ENCODE peak calls at places on chromosomes 4 and X, in seven cellular contexts. One of them, this sample, is unnamed.

GRCh38 chr4:8457646-8458045 is 17.1 kb downstream of the TRMT44 start:
- DNase-seq in thyroid gland: no peak
- DNase-seq in H54: no peak
- DNase-seq in activated CD4-positive, alpha-beta T cell treated with anti-CD3 and anti-CD28 coated beads, Interleukin-2, amount 50 U/mL, for 48 hours: no peak
- DNase-seq in myocyte: no peak
- DNase-seq in astrocyte of the spinal cord: no peak
- DNase-seq in AG09309: no peak
- DNase-seq in this sample: no peak

GRCh38 chrX:44904542-44905115 is 31.6 kb downstream of the KDM6A start:
- DNase-seq in thyroid gland: no peak
- DNase-seq in astrocyte of the spinal cord: no peak
- DNase-seq in activated CD4-positive, alpha-beta T cell treated with anti-CD3 and anti-CD28 coated beads, Interleukin-2, amount 50 U/mL, for 48 hours: no peak
- DNase-seq in myocyte: no peak
- DNase-seq in H54: no peak
- DNase-seq in AG09309: no peak
- DNase-seq in this sample: no peak

GRCh38 chr4:173448919-173449641 is 50.2 kb upstream of the SCRG1 start:
- DNase-seq in activated CD4-positive, alpha-beta T cell treated with anti-CD3 and anti-CD28 coated beads, Interleukin-2, amount 50 U/mL, for 48 hours: no peak
- DNase-seq in thyroid gland: no peak
- DNase-seq in myocyte: peak
- DNase-seq in astrocyte of the spinal cord: no peak
- DNase-seq in H54: no peak
- DNase-seq in AG09309: no peak
- DNase-seq in this sample: no peak

GRCh38 chr4:102344520-102344954 is 745 bp downstream of the SLC39A8 start:
- DNase-seq in H54: peak
- DNase-seq in AG09309: no peak
- DNase-seq in thyroid gland: no peak
- DNase-seq in myocyte: peak
- DNase-seq in activated CD4-positive, alpha-beta T cell treated with anti-CD3 and anti-CD28 coated beads, Interleukin-2, amount 50 U/mL, for 48 hours: peak
- DNase-seq in astrocyte of the spinal cord: peak
- DNase-seq in this sample: no peak

GRCh38 chrX:79588233-79588632 is 221.1 kb upstream of the ITM2A start:
- DNase-seq in myocyte: no peak
- DNase-seq in activated CD4-positive, alpha-beta T cell treated with anti-CD3 and anti-CD28 coated beads, Interleukin-2, amount 50 U/mL, for 48 hours: no peak
- DNase-seq in astrocyte of the spinal cord: no peak
- DNase-seq in H54: no peak
- DNase-seq in thyroid gland: no peak
- DNase-seq in AG09309: no peak
- DNase-seq in this sample: no peak

GRCh38 chrX:123738378-123738955 is 5.6 kb upstream of the THOC2 start:
- DNase-seq in astrocyte of the spinal cord: no peak
- DNase-seq in thyroid gland: no peak
- DNase-seq in AG09309: no peak
- DNase-seq in myocyte: no peak
- DNase-seq in activated CD4-positive, alpha-beta T cell treated with anti-CD3 and anti-CD28 coated beads, Interleukin-2, amount 50 U/mL, for 48 hours: no peak
- DNase-seq in H54: no peak
- DNase-seq in this sample: no peak

GRCh38 chr4:71186566-71187398 is 152.0 kb upstream of the SLC4A4 start:
- DNase-seq in astrocyte of the spinal cord: peak
- DNase-seq in activated CD4-positive, alpha-beta T cell treated with anti-CD3 and anti-CD28 coated beads, Interleukin-2, amount 50 U/mL, for 48 hours: peak
- DNase-seq in AG09309: no peak
- DNase-seq in H54: no peak
- DNase-seq in myocyte: peak
- DNase-seq in thyroid gland: peak
- DNase-seq in this sample: no peak

GRCh38 chrX:20263474-20263873 is 3.2 kb downstream of the RPS6KA3 start:
- DNase-seq in thyroid gland: no peak
- DNase-seq in H54: no peak
- DNase-seq in AG09309: no peak
- DNase-seq in astrocyte of the spinal cord: peak
- DNase-seq in activated CD4-positive, alpha-beta T cell treated with anti-CD3 and anti-CD28 coated beads, Interleukin-2, amount 50 U/mL, for 48 hours: no peak
- DNase-seq in myocyte: no peak
- DNase-seq in this sample: no peak

GRCh38 chr4:77201857-77202256 is 44.9 kb downstream of the CCNG2 start:
- DNase-seq in H54: no peak
- DNase-seq in astrocyte of the spinal cord: no peak
- DNase-seq in myocyte: no peak
- DNase-seq in thyroid gland: no peak
- DNase-seq in activated CD4-positive, alpha-beta T cell treated with anti-CD3 and anti-CD28 coated beads, Interleukin-2, amount 50 U/mL, for 48 hours: no peak
- DNase-seq in AG09309: no peak
- DNase-seq in this sample: no peak

GRCh38 chr4:22389240-22389871 is 126.5 kb downstream of the ADGRA3 start:
- DNase-seq in activated CD4-positive, alpha-beta T cell treated with anti-CD3 and anti-CD28 coated beads, Interleukin-2, amount 50 U/mL, for 48 hours: peak
- DNase-seq in AG09309: peak
- DNase-seq in thyroid gland: peak
- DNase-seq in astrocyte of the spinal cord: peak
- DNase-seq in myocyte: peak
- DNase-seq in H54: peak
- DNase-seq in this sample: peak

GRCh38 chr4:8359193-8359592 is 81.3 kb downstream of the ACOX3 start:
- DNase-seq in activated CD4-positive, alpha-beta T cell treated with anti-CD3 and anti-CD28 coated beads, Interleukin-2, amount 50 U/mL, for 48 hours: no peak
- DNase-seq in H54: no peak
- DNase-seq in AG09309: no peak
- DNase-seq in thyroid gland: no peak
- DNase-seq in astrocyte of the spinal cord: no peak
- DNase-seq in myocyte: no peak
- DNase-seq in this sample: no peak

GRCh38 chr4:185265942-185266341 is 56.5 kb downstream of the SNX25 start:
- DNase-seq in activated CD4-positive, alpha-beta T cell treated with anti-CD3 and anti-CD28 coated beads, Interleukin-2, amount 50 U/mL, for 48 hours: no peak
- DNase-seq in H54: no peak
- DNase-seq in thyroid gland: no peak
- DNase-seq in astrocyte of the spinal cord: peak
- DNase-seq in AG09309: no peak
- DNase-seq in myocyte: peak
- DNase-seq in this sample: no peak

GRCh38 chrX:110420771-110421498 is 62.3 kb downstream of the RTL9 start:
- DNase-seq in AG09309: no peak
- DNase-seq in H54: no peak
- DNase-seq in activated CD4-positive, alpha-beta T cell treated with anti-CD3 and anti-CD28 coated beads, Interleukin-2, amount 50 U/mL, for 48 hours: no peak
- DNase-seq in thyroid gland: no peak
- DNase-seq in astrocyte of the spinal cord: no peak
- DNase-seq in myocyte: peak
- DNase-seq in this sample: no peak

GRCh38 chrX:68823413-68824151 is 5.2 kb upstream of the EFNB1 start:
- DNase-seq in myocyte: no peak
- DNase-seq in thyroid gland: no peak
- DNase-seq in H54: no peak
- DNase-seq in activated CD4-positive, alpha-beta T cell treated with anti-CD3 and anti-CD28 coated beads, Interleukin-2, amount 50 U/mL, for 48 hours: no peak
- DNase-seq in AG09309: no peak
- DNase-seq in astrocyte of the spinal cord: no peak
- DNase-seq in this sample: no peak

GRCh38 chr4:87838207-87838606 is 5.4 kb downstream of the MEPE start:
- DNase-seq in thyroid gland: no peak
- DNase-seq in AG09309: no peak
- DNase-seq in astrocyte of the spinal cord: peak
- DNase-seq in H54: no peak
- DNase-seq in activated CD4-positive, alpha-beta T cell treated with anti-CD3 and anti-CD28 coated beads, Interleukin-2, amount 50 U/mL, for 48 hours: no peak
- DNase-seq in myocyte: peak
- DNase-seq in this sample: no peak

This sample was measured in body of pancreas.